ENCODE peak calls at places on chromosomes 5 and 9, in seven cellular contexts. N, Y, T, I, P, J and W are unnamed samples.

GRCh38 chr5:102833146-102833545 is 78.0 kb downstream of the PAM start:
- DNase-seq in J (no peak), I (no peak), P (no peak), T (no peak), Y (no peak), N (no peak), W (no peak)

GRCh38 chr9:137551656-137552534 is at the start of gene MRPL41:
- DNase-seq in Y (peak), T (peak), I (peak), N (peak), J (peak), P (peak), W (peak)

GRCh38 chr9:13502503-13502902 is 223.0 kb upstream of the MPDZ start:
- DNase-seq in I (no peak), J (no peak), T (no peak), Y (no peak), N (no peak), P (no peak), W (no peak)

GRCh38 chr5:41670854-41671791 is 160.7 kb upstream of the PLCXD3 start:
- DNase-seq in I (no peak), T (no peak), Y (no peak), N (no peak), J (no peak), P (no peak), W (no peak)

GRCh38 chr5:88677943-88678779 is 204.8 kb downstream of the MEF2C start:
- DNase-seq in N (no peak), T (no peak), I (no peak), Y (no peak), J (no peak), P (no peak), W (no peak)

GRCh38 chr5:94347130-94347529 is 271.3 kb downstream of the KIAA0825 start:
- DNase-seq in N (no peak), I (no peak), P (no peak), J (no peak), T (no peak), Y (no peak), W (no peak)

GRCh38 chr5:174724484-174725260 is at the start of gene MSX2:
- DNase-seq in I (no peak), N (peak), P (no peak), J (peak), Y (peak), T (peak), W (peak)

GRCh38 chr5:180370861-180371641 is 17.9 kb upstream of the GFPT2 start:
- DNase-seq in I (no peak), N (no peak), J (peak), Y (no peak), T (no peak), P (no peak), W (no peak)